ENCODE peak calls at places on chromosomes 16 and 17, in seven cellular contexts. I is CD4-positive, alpha-beta T cell; Q is RCC 7860; P is hepatocyte; R is A172; D is AG08395; K is ACHN. Y is an unnamed sample.

GRCh38 chr17:81428121-81428515 is 32.9 kb downstream of the BAHCC1 start:
- DNase-seq in D (peak; percentile 69), K (peak; percentile 46), Q (no peak), P (no peak), R (peak; percentile 71), I (no peak), Y (no peak)

GRCh38 chr16:47904691-47905090 is 251.1 kb downstream of the ABCC12 start:
- DNase-seq in Q (no peak), R (no peak), P (no peak), D (no peak), K (no peak), I (no peak), Y (peak; percentile 77)

GRCh38 chr16:75288596-75289120 is 37.2 kb upstream of the BCAR1 start:
- DNase-seq in K (no peak), R (no peak), D (no peak), I (peak; percentile 48), Q (no peak), P (no peak), Y (no peak)

GRCh38 chr16:70159355-70160348 is 13.9 kb upstream of the CLEC18C start:
- DNase-seq in P (no peak), R (no peak), Q (no peak), I (no peak), D (peak; percentile 12), K (peak; percentile 2), Y (no peak)

GRCh38 chr16:72471317-72471716 is 299.4 kb upstream of the PMFBP1 start:
- DNase-seq in Q (no peak), P (no peak), I (no peak), K (no peak), D (no peak), R (no peak), Y (no peak)

GRCh38 chr16:12587170-12587569 is 216.5 kb downstream of the CPPED1 start:
- DNase-seq in K (no peak), P (no peak), I (no peak), Q (no peak), R (no peak), D (no peak), Y (no peak)

GRCh38 chr17:45256114-45256966 is 5.6 kb downstream of the SPATA32 start:
- DNase-seq in P (no peak), K (no peak), Q (no peak), D (no peak), R (no peak), I (no peak), Y (no peak)

GRCh38 chr16:47229053-47229640 is 85.4 kb upstream of the NETO2 start:
- DNase-seq in I (no peak), K (no peak), D (no peak), R (no peak), P (no peak), Q (no peak), Y (no peak)

GRCh38 chr16:81836279-81837054 is 57.4 kb downstream of the PLCG2 start:
- DNase-seq in P (no peak), R (no peak), K (no peak), I (no peak), Q (no peak), D (no peak), Y (no peak)

GRCh38 chr17:60139438-60140285 is 10.1 kb upstream of the CA4 start:
- DNase-seq in Q (no peak), D (peak; percentile 75), R (no peak), I (peak; percentile 51), P (peak; percentile 88), K (peak; percentile 79), Y (peak; percentile 94)